ENCODE peak calls at places on chromosomes 6 and 20, in seven cellular contexts. M is Caco-2, F is A549, Y is progenitor cell of endocrine pancreas, G is fibroblast of lung, Q is heart left ventricle, W is MCF 10A. E is an unnamed sample.

GRCh38 chr6:107292570-107293285 is 166.6 kb downstream of the PDSS2 start:
- DNase-seq in M (no peak), F (no peak), Y (no peak), G (no peak), Q (no peak), W (no peak), E (no peak)

GRCh38 chr6:150755042-150755441 is 110.5 kb upstream of the MTHFD1L start:
- DNase-seq in M (no peak), F (no peak), Y (no peak), G (no peak), Q (no peak), W (no peak), E (no peak)

GRCh38 chr20:17798601-17799000 is 98.8 kb downstream of the BANF2 start:
- DNase-seq in M (no peak), F (no peak), Y (no peak), G (no peak), Q (no peak), W (no peak), E (no peak)

GRCh38 chr20:53276143-53276542 is 304.0 kb downstream of the TSHZ2 start:
- DNase-seq in M (no peak), F (no peak), Y (no peak), G (no peak), Q (no peak), W (peak), E (no peak)

GRCh38 chr6:25331085-25331685 is 52.0 kb downstream of the CARMIL1 start:
- DNase-seq in M (no peak), F (no peak), Y (no peak), G (no peak), Q (no peak), W (no peak), E (no peak)

GRCh38 chr20:433300-433975 is 25.3 kb downstream of the RBCK1 start:
- DNase-seq in M (no peak), F (no peak), Y (no peak), G (no peak), Q (no peak), W (no peak), E (no peak)

GRCh38 chr6:104682722-104683643 is 176.7 kb downstream of the HACE1 start:
- DNase-seq in M (peak), F (peak), Y (peak), G (peak), Q (peak), W (peak), E (peak)

GRCh38 chr6:134117409-134117808 is 65.0 kb upstream of the SLC2A12 start:
- DNase-seq in M (no peak), F (no peak), Y (no peak), G (peak), Q (no peak), W (no peak), E (no peak)

GRCh38 chr6:41846666-41847237 is 48.4 kb downstream of the USP49 start:
- DNase-seq in M (peak), F (peak), Y (peak), G (peak), Q (no peak), W (peak), E (peak)

GRCh38 chr6:150732765-150733539 is 132.6 kb upstream of the MTHFD1L start:
- DNase-seq in M (no peak), F (no peak), Y (no peak), G (no peak), Q (no peak), W (no peak), E (no peak)

GRCh38 chr20:63191400-63191799 is 24.5 kb downstream of the YTHDF1 start:
- DNase-seq in M (no peak), F (peak), Y (no peak), G (peak), Q (no peak), W (peak), E (peak)

GRCh38 chr6:164247106-164247505 is 832.6 kb downstream of the QKI start:
- DNase-seq in M (no peak), F (no peak), Y (no peak), G (peak), Q (no peak), W (peak), E (no peak)

GRCh38 chr6:19380287-19380686 is 456.9 kb upstream of the ID4 start:
- DNase-seq in M (no peak), F (no peak), Y (no peak), G (peak), Q (no peak), W (peak), E (no peak)

GRCh38 chr6:135938588-135939215 is 87.2 kb downstream of the PDE7B start:
- DNase-seq in M (peak), F (peak), Y (no peak), G (peak), Q (no peak), W (peak), E (no peak)

GRCh38 chr20:8646716-8647115 is 422.2 kb upstream of the PLCB4 start:
- DNase-seq in M (no peak), F (no peak), Y (no peak), G (peak), Q (no peak), W (no peak), E (no peak)

GRCh38 chr20:45791668-45792512 is at the start of the genes DNTTIP1 and WFDC3:
- DNase-seq in M (peak), F (peak), Y (peak), G (peak), Q (peak), W (peak), E (peak)

GRCh38 chr20:53943522-53944291 is 126.7 kb downstream of the BCAS1 start:
- DNase-seq in M (peak), F (no peak), Y (no peak), G (no peak), Q (no peak), W (peak), E (peak)

GRCh38 chr20:53961527-53961926 is 108.9 kb downstream of the BCAS1 start:
- DNase-seq in M (no peak), F (no peak), Y (no peak), G (no peak), Q (no peak), W (no peak), E (no peak)

GRCh38 chr6:153210083-153210482 is 79.0 kb upstream of the RGS17 start:
- DNase-seq in M (no peak), F (no peak), Y (no peak), G (peak), Q (no peak), W (no peak), E (no peak)

GRCh38 chr6:3355358-3356055 is 96.8 kb downstream of the PSMG4 start:
- DNase-seq in M (no peak), F (no peak), Y (no peak), G (no peak), Q (no peak), W (no peak), E (no peak)

GRCh38 chr6:31737315-31738047 is 1.2 kb upstream of the CLIC1 start:
- DNase-seq in M (peak), F (peak), Y (no peak), G (no peak), Q (no peak), W (no peak), E (peak)

GRCh38 chr20:36827541-36828279 is 48.2 kb upstream of the TLDC2 start:
- DNase-seq in M (no peak), F (no peak), Y (no peak), G (no peak), Q (peak), W (no peak), E (no peak)

GRCh38 chr20:63011798-63012197 is 5.0 kb upstream of the BHLHE23 start:
- DNase-seq in M (no peak), F (no peak), Y (no peak), G (no peak), Q (no peak), W (peak), E (no peak)

GRCh38 chr6:144725731-144726522 is 440.8 kb downstream of the UTRN start:
- DNase-seq in M (no peak), F (no peak), Y (no peak), G (peak), Q (no peak), W (no peak), E (no peak)

GRCh38 chr20:9974324-9974723 is 60.5 kb upstream of the ANKEF1 start:
- DNase-seq in M (no peak), F (no peak), Y (no peak), G (no peak), Q (no peak), W (no peak), E (no peak)

GRCh38 chr6:144493035-144493910 is 208.1 kb downstream of the UTRN start:
- DNase-seq in M (no peak), F (no peak), Y (no peak), G (peak), Q (no peak), W (peak), E (no peak)

GRCh38 chr6:11161031-11161966 is 49.8 kb upstream of the ERVFRD-1 start:
- DNase-seq in M (no peak), F (no peak), Y (no peak), G (peak), Q (no peak), W (peak), E (no peak)

GRCh38 chr6:170188571-170189001 is 102.3 kb downstream of the DLL1 start:
- DNase-seq in M (no peak), F (no peak), Y (no peak), G (no peak), Q (no peak), W (no peak), E (no peak)

GRCh38 chr20:7859371-7859802 is 80.9 kb downstream of the HAO1 start:
- DNase-seq in M (peak), F (peak), Y (no peak), G (peak), Q (no peak), W (peak), E (peak)

GRCh38 chr6:7628479-7628878 is 38.5 kb downstream of the SNRNP48 start:
- DNase-seq in M (no peak), F (no peak), Y (no peak), G (peak), Q (no peak), W (no peak), E (no peak)

GRCh38 chr20:45368221-45368980 is 5.4 kb downstream of the SYS1 start:
- DNase-seq in M (no peak), F (no peak), Y (no peak), G (no peak), Q (no peak), W (no peak), E (no peak)

GRCh38 chr6:137487947-137488735 is 6.1 kb downstream of the OLIG3 start:
- DNase-seq in M (no peak), F (no peak), Y (no peak), G (no peak), Q (no peak), W (no peak), E (no peak)

GRCh38 chr20:19811231-19811630 is 53.2 kb downstream of the RIN2 start:
- DNase-seq in M (no peak), F (no peak), Y (no peak), G (no peak), Q (no peak), W (no peak), E (no peak)

GRCh38 chr6:17394192-17394611 is 807 bp downstream of the CAP2 start:
- DNase-seq in M (peak), F (peak), Y (peak), G (peak), Q (no peak), W (peak), E (peak)

GRCh38 chr20:16518068-16518783 is 55.0 kb downstream of the KIF16B start:
- DNase-seq in M (peak), F (peak), Y (no peak), G (peak), Q (no peak), W (peak), E (peak)

GRCh38 chr6:84685983-84686584 is 78.3 kb downstream of the TBX18 start:
- DNase-seq in M (peak), F (peak), Y (no peak), G (no peak), Q (no peak), W (peak), E (peak)

GRCh38 chr6:168939041-168939440 is 314.6 kb downstream of the THBS2 start:
- DNase-seq in M (no peak), F (no peak), Y (no peak), G (no peak), Q (no peak), W (no peak), E (no peak)

GRCh38 chr20:8408587-8409307 is 276.7 kb downstream of the PLCB1 start:
- DNase-seq in M (no peak), F (no peak), Y (no peak), G (no peak), Q (no peak), W (no peak), E (no peak)

DNA sequence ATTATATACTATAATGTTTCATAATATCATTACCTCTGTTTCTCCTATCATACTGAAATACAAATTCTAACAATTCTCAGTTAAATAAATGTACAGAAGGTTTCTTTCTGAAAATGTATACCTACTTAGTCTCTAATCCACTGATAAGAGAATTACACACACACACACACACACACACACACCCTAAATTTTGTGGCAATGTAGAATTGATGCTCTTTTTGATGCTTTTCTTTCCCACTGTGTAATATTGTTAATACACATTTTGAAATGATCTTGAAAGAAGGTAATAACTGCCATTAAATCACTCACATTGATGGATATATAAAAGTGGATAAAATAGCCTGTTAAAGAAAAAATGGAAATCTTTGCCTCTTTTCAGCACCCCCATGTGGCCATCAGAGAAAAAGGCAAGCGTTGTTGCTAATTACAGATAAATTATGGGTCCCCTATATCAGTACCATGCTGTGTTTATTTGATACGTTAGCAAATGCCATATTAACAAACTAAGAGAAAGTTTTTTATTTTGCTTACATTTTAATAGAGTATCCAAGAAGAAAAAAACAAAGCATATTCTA is 76.6 kb upstream of the VGLL2 start:
- DNase-seq in M (peak), F (no peak), Y (no peak), G (no peak), Q (no peak), W (peak), E (no peak)
- TF ChIP-seq CTCF in M (peak), F (peak), Y (peak), G (peak), Q (peak), W (peak), E (peak)

GRCh38 chr6:79694156-79694555 is 63.0 kb downstream of the SH3BGRL2 start:
- DNase-seq in M (no peak), F (no peak), Y (no peak), G (no peak), Q (no peak), W (no peak), E (no peak)

GRCh38 chr6:79697430-79697829 is 66.3 kb downstream of the SH3BGRL2 start:
- DNase-seq in M (no peak), F (no peak), Y (no peak), G (no peak), Q (no peak), W (no peak), E (no peak)

GRCh38 chr6:79699606-79700005 is 68.5 kb downstream of the SH3BGRL2 start:
- DNase-seq in M (no peak), F (no peak), Y (no peak), G (no peak), Q (no peak), W (no peak), E (no peak)

DNA sequence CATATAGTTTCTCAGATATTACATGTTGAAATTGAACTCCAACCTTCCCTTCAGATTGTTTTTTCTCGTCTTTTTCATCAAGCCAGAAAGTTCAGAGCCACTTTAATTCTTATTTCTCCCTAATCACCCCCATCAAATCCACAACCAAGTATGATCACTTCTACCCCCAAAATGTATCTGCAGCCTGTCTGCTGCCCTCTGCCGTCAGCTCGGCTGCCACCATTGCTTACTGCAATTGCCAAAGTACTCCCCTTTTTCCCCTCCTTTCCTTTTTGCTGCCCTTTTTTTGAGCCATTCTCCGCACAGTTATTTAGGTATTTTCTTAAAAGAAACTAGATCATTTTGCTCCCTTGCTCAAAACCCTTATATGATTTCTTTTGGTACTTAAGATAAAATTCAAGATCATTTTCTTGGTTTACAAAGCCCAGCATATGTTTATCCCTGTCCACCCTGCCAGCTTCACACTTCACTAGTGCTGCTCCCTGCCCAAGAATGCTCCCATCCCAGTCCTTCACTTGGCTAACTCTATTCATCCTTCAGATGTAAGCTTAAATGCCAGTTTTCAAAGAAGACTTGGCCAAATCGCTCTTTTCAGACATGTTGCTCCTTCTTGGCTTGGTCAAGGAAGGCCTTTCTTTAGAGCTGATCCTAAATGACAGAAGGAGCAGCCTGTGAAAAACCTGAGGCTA is 63.6 kb downstream of the SH3BGRL2 start:
- DNase-seq in M (no peak), F (no peak), Y (no peak), G (peak), Q (no peak), W (no peak), E (no peak)
- TF ChIP-seq CTCF in M (no peak), F (no peak), Y (peak), G (peak), Q (no peak), W (no peak), E (no peak)

GRCh38 chr6:148401581-148401980 is 58.9 kb downstream of the SASH1 start:
- DNase-seq in M (no peak), F (no peak), Y (no peak), G (no peak), Q (no peak), W (no peak), E (no peak)
- TF ChIP-seq CTCF in M (no peak), F (no peak), Y (no peak), G (no peak), Q (no peak), W (no peak), E (no peak)

DNA sequence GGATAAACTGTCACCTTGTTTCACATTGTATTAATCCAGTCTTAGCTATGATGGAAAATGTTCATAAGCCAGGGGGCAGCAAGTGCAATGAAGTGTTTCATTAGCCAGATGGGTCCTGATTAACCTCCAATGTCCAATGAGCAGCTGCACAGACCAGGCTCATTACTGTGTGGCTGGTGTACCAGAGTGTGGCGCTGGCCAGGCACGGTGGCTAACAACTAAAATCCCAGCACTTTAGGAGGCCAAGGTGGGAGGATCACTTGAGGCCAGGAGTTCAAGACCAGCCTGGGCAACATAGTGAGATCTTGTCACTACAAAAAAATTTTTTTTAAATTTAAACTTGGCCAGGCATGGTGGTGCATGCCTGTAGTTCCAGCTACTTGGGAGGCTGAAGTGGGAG is 201.7 kb upstream of the FOXQ1 start:
- DNase-seq in M (peak), F (peak), Y (no peak), G (no peak), Q (no peak), W (no peak), E (peak)
- TF ChIP-seq CTCF in M (no peak), F (no peak), Y (no peak), G (no peak), Q (no peak), W (no peak), E (no peak)

E was measured in Calu3.